ENCODE peak calls at places on chromosome 1, in eight cellular contexts. R is lung; K is stimulated activated CD8-positive, alpha-beta memory T cell treated with anti-CD3 and anti-CD28 coated beads, Interleukin-15, amount 100 ng/mL, for 1 hour; F is epithelial cell of esophagus; B is stimulated activated CD4-positive, alpha-beta T cell treated with anti-CD3 and anti-CD28 coated beads, Interleukin-1b, Interleukin-23, amount 100 ng/mL, for 4 hours; M is HEK293T; Z is Kasumi-1; S is heart right ventricle. N is an unnamed sample.

GRCh38 chr1:40638097-40639036 is 27.1 kb downstream of the RIMS3 start:
- DNase-seq in F (peak; percentile 18), M (no peak), K (no peak), R (no peak), Z (no peak), S (no peak), B (no peak), N (no peak)

GRCh38 chr1:3146907-3147306 is 77.9 kb downstream of the PRDM16 start:
- DNase-seq in B (no peak), Z (no peak), K (no peak), S (no peak), F (no peak), M (no peak), R (no peak), N (no peak)

GRCh38 chr1:79614762-79615161 is 608.2 kb upstream of the ADGRL4 start:
- DNase-seq in M (no peak), R (no peak), S (no peak), K (no peak), F (no peak), B (no peak), Z (no peak), N (no peak)

GRCh38 chr1:202291961-202292712 is 49.6 kb downstream of the UBE2T start:
- DNase-seq in Z (no peak), B (no peak), R (peak; percentile 34), K (no peak), F (peak; percentile 84), S (peak; percentile 33), M (no peak), N (no peak)

GRCh38 chr1:19676438-19676922 is 11.8 kb downstream of the HTR6 start:
- DNase-seq in Z (peak; percentile 52), F (peak; percentile 73), M (peak; percentile 53), K (no peak), B (no peak), R (peak; percentile 47), S (peak; percentile 63), N (no peak)

GRCh38 chr1:25973610-25974355 is 24.1 kb downstream of the PAFAH2 start:
- DNase-seq in M (no peak), K (no peak), R (no peak), F (no peak), S (no peak), Z (no peak), B (no peak), N (no peak)

GRCh38 chr1:24186711-24186992 is 437 bp downstream of the IFNLR1 start:
- DNase-seq in S (no peak), K (no peak), F (no peak), R (no peak), M (no peak), B (no peak), Z (no peak), N (no peak)

GRCh38 chr1:10508511-10508951 is 33.8 kb downstream of the PEX14 start:
- DNase-seq in B (no peak), K (no peak), Z (no peak), S (no peak), F (no peak), R (no peak), M (no peak), N (no peak)

GRCh38 chr1:67713071-67713806 is 28.2 kb downstream of the GADD45A start:
- DNase-seq in B (no peak), M (peak; percentile 73), Z (no peak), K (no peak), F (peak; percentile 89), R (no peak), S (no peak), N (peak; percentile 65)

GRCh38 chr1:203582568-203582967 is 44.1 kb upstream of the ATP2B4 start:
- DNase-seq in S (no peak), M (no peak), B (no peak), R (no peak), F (no peak), K (no peak), Z (no peak), N (no peak)